ENCODE peak calls at places on chromosomes 2 and 18, in six cellular contexts. O is ELF-1, P is C1 segment of cervical spinal cord, N is H4, A is AML-193, G is DMS 273 treated with DMSO at 0.1 percent for 48 hours. T is an unnamed sample.

GRCh38 chr2:225465827-225466226 is 66.3 kb downstream of the NYAP2 start:
- DNase-seq in O (peak; percentile 48), A (no peak), P (no peak), G (no peak), N (no peak), T (no peak)

GRCh38 chr2:212723226-212723625 is 184.6 kb upstream of the ERBB4 start:
- DNase-seq in N (peak; percentile 8), P (no peak), G (no peak), O (no peak), A (no peak), T (no peak)

GRCh38 chr2:24009680-24010476 is at the start of gene MFSD2B:
- DNase-seq in G (no peak), N (no peak), P (no peak), O (no peak), A (no peak), T (no peak)

GRCh38 chr2:63879876-63880433 is 38.3 kb downstream of the UGP2 start:
- DNase-seq in A (no peak), N (no peak), O (no peak), P (no peak), G (no peak), T (no peak)

GRCh38 chr2:72605836-72606442 is 219.9 kb downstream of the EXOC6B start:
- DNase-seq in P (no peak), A (peak; percentile 33), G (no peak), O (no peak), N (peak; percentile 7), T (no peak)

GRCh38 chr2:122734756-122735155 is 979.3 kb downstream of the TSN start:
- DNase-seq in A (no peak), G (no peak), N (no peak), O (peak; percentile 63), P (no peak), T (no peak)

GRCh38 chr2:101406867-101407266 is 19.6 kb upstream of the CREG2 start:
- DNase-seq in N (peak; percentile 35), O (no peak), A (no peak), G (peak; percentile 9), P (no peak), T (peak; percentile 24)

GRCh38 chr18:10488022-10488421 is 33.6 kb downstream of the APCDD1 start:
- DNase-seq in A (no peak), O (no peak), P (no peak), N (no peak), G (no peak), T (no peak)

GRCh38 chr2:75545917-75546316 is 14.8 kb downstream of the EVA1A start:
- DNase-seq in P (no peak), N (no peak), G (no peak), O (no peak), A (no peak), T (no peak)

GRCh38 chr18:62881509-62882016 is 166.2 kb downstream of the PHLPP1 start:
- DNase-seq in N (peak; percentile 90), P (no peak), G (no peak), O (peak; percentile 9), A (no peak), T (no peak)

GRCh38 chr2:190053426-190053825 is 9.1 kb downstream of the MSTN start:
- DNase-seq in G (no peak), A (no peak), N (no peak), P (no peak), O (no peak), T (no peak)

GRCh38 chr2:127651987-127652550 is 6.1 kb downstream of the GPR17 start:
- DNase-seq in G (no peak), A (no peak), P (peak; percentile 78), N (no peak), O (peak; percentile 53), T (no peak)

GRCh38 chr2:6301426-6301825 is 564.3 kb downstream of the CMPK2 start:
- DNase-seq in O (no peak), G (no peak), A (no peak), N (no peak), P (no peak), T (no peak)

GRCh38 chr2:9708683-9709538 is 78.1 kb upstream of the YWHAQ start:
- DNase-seq in G (no peak), N (no peak), A (no peak), O (no peak), P (no peak), T (no peak)

GRCh38 chr2:169743549-169743948 is 9.9 kb downstream of the KLHL23 start:
- DNase-seq in A (no peak), N (no peak), P (peak; percentile 34), G (no peak), O (no peak), T (no peak)

GRCh38 chr18:10417191-10417590 is 37.2 kb upstream of the APCDD1 start:
- DNase-seq in O (peak; percentile 42), A (no peak), N (no peak), G (no peak), P (no peak), T (no peak)

GRCh38 chr2:9071032-9071431 is 67.5 kb upstream of the MBOAT2 start:
- DNase-seq in G (no peak), P (no peak), A (no peak), N (peak; percentile 76), O (peak; percentile 37), T (no peak)

GRCh38 chr2:47002480-47003381 is 87.1 kb upstream of the MCFD2 start:
- DNase-seq in G (peak; percentile 56), P (peak; percentile 81), A (no peak), O (peak; percentile 81), N (no peak), T (no peak)

GRCh38 chr2:121564905-121565304 is 34.2 kb downstream of the RNU4ATAC start:
- DNase-seq in N (no peak), G (no peak), A (no peak), O (no peak), P (no peak), T (no peak)

T was measured in KG1.